ENCODE peak calls at places on chromosomes 7 and 10, in six cellular contexts. M, D, H, X, R and T are unnamed samples.

GRCh38 chr7:1667566-1668485 is 2.3 kb upstream of the ELFN1 start:
- DNase-seq in M (no peak), D (peak; percentile 35), H (no peak), X (no peak), R (peak; percentile 44), T (peak; percentile 68)

GRCh38 chr10:119466655-119467054 is 75.9 kb downstream of the RGS10 start:
- DNase-seq in M (no peak), D (no peak), H (no peak), X (peak; percentile 38), R (peak; percentile 49), T (peak; percentile 8)

GRCh38 chr10:60646966-60647796 is 131.1 kb upstream of the CDK1 start:
- DNase-seq in M (peak; percentile 27), D (peak; percentile 63), H (peak; percentile 47), X (peak; percentile 47), R (no peak), T (peak; percentile 10)

GRCh38 chr10:102133373-102134195 is 744 bp downstream of the PPRC1 start:
- DNase-seq in M (peak; percentile 77), D (peak; percentile 90), H (no peak), X (peak; percentile 84), R (peak; percentile 85), T (peak; percentile 82)

GRCh38 chr10:106508920-106509319 is 655.6 kb downstream of the SORCS1 start:
- DNase-seq in M (no peak), D (no peak), H (no peak), X (no peak), R (no peak), T (no peak)

GRCh38 chr10:14010083-14010551 is 320.6 kb downstream of the FRMD4A start:
- DNase-seq in M (no peak), D (no peak), H (no peak), X (no peak), R (no peak), T (peak; percentile 49)

GRCh38 chr10:26738354-26738753 is 40.9 kb downstream of the PDSS1 start:
- DNase-seq in M (no peak), D (no peak), H (no peak), X (no peak), R (no peak), T (no peak)

GRCh38 chr10:130018730-130019185 is 54.7 kb upstream of the EBF3 start:
- DNase-seq in M (no peak), D (peak; percentile 13), H (no peak), X (no peak), R (no peak), T (no peak)

GRCh38 chr7:76220185-76221057 is 18.7 kb downstream of the SRRM3 start:
- DNase-seq in M (no peak), D (peak; percentile 67), H (no peak), X (no peak), R (no peak), T (no peak)

GRCh38 chr7:43482679-43483252 is 100.1 kb upstream of the STK17A start:
- DNase-seq in M (no peak), D (no peak), H (no peak), X (no peak), R (no peak), T (no peak)

GRCh38 chr10:5040781-5041470 is 37.3 kb upstream of the AKR1C2 start:
- DNase-seq in M (no peak), D (no peak), H (no peak), X (no peak), R (no peak), T (no peak)

GRCh38 chr7:28570113-28570969 is 158.0 kb downstream of the CREB5 start:
- DNase-seq in M (peak; percentile 57), D (no peak), H (no peak), X (no peak), R (no peak), T (no peak)

GRCh38 chr7:150370612-150371071 is 2.0 kb downstream of the REPIN1 start:
- DNase-seq in M (no peak), D (peak; percentile 59), H (no peak), X (no peak), R (no peak), T (no peak)

GRCh38 chr10:32237644-32238345 is 109.2 kb downstream of the EPC1 start:
- DNase-seq in M (no peak), D (no peak), H (no peak), X (no peak), R (no peak), T (no peak)

GRCh38 chr10:133529576-133529946 is 2.4 kb downstream of the CYP2E1 start:
- DNase-seq in M (no peak), D (no peak), H (no peak), X (no peak), R (no peak), T (no peak)